ENCODE peak calls at places on chromosomes 5 and 9, in four cellular contexts. One of them, this sample, is unnamed.

GRCh38 chr5:180470966-180471582 is 23.1 kb upstream of the CNOT6 start:
- DNase-seq in transverse colon: peak
- DNase-seq in spleen: peak
- DNase-seq in HCT116: peak
- DNase-seq in this sample: no peak

GRCh38 chr5:115995351-115995750 is 33.1 kb downstream of the LVRN start:
- DNase-seq in transverse colon: no peak
- DNase-seq in spleen: no peak
- DNase-seq in HCT116: no peak
- DNase-seq in this sample: no peak

GRCh38 chr5:170302729-170303501 is 5.3 kb upstream of the LCP2 start:
- DNase-seq in HCT116: no peak
- DNase-seq in spleen: peak
- DNase-seq in transverse colon: no peak
- DNase-seq in this sample: peak

GRCh38 chr5:15440434-15440833 is 59.5 kb upstream of the FBXL7 start:
- DNase-seq in transverse colon: no peak
- DNase-seq in spleen: no peak
- DNase-seq in HCT116: no peak
- DNase-seq in this sample: no peak

GRCh38 chr5:76074487-76074886 is 8.7 kb upstream of the SV2C start:
- DNase-seq in transverse colon: peak
- DNase-seq in HCT116: no peak
- DNase-seq in spleen: no peak
- DNase-seq in this sample: no peak

GRCh38 chr5:7540806-7541205 is 144.9 kb downstream of the ADCY2 start:
- DNase-seq in transverse colon: no peak
- DNase-seq in spleen: no peak
- DNase-seq in HCT116: no peak
- DNase-seq in this sample: no peak

GRCh38 chr5:176859916-176860315 is 39.2 kb downstream of the HK3 start:
- DNase-seq in transverse colon: no peak
- DNase-seq in spleen: no peak
- DNase-seq in HCT116: no peak
- DNase-seq in this sample: no peak

GRCh38 chr9:130453487-130453886 is 8.7 kb downstream of the ASS1 start:
- DNase-seq in transverse colon: peak
- DNase-seq in spleen: no peak
- DNase-seq in HCT116: no peak
- DNase-seq in this sample: no peak

GRCh38 chr5:118459490-118459889 is 528.9 kb downstream of the DTWD2 start:
- DNase-seq in spleen: no peak
- DNase-seq in HCT116: no peak
- DNase-seq in transverse colon: no peak
- DNase-seq in this sample: no peak

GRCh38 chr9:78811562-78812276 is 514.8 kb downstream of the PSAT1 start:
- DNase-seq in HCT116: no peak
- DNase-seq in spleen: no peak
- DNase-seq in transverse colon: no peak
- DNase-seq in this sample: no peak

GRCh38 chr9:87973791-87974292 is 491 bp downstream of the CDK20 start:
- DNase-seq in transverse colon: no peak
- DNase-seq in spleen: no peak
- DNase-seq in HCT116: no peak
- DNase-seq in this sample: no peak

GRCh38 chr5:174608631-174609097 is 115.7 kb upstream of the MSX2 start:
- DNase-seq in HCT116: peak
- DNase-seq in spleen: peak
- DNase-seq in transverse colon: peak
- DNase-seq in this sample: no peak

GRCh38 chr9:80504525-80505235 is 932.9 kb downstream of the TLE4 start:
- DNase-seq in transverse colon: no peak
- DNase-seq in HCT116: no peak
- DNase-seq in spleen: no peak
- DNase-seq in this sample: no peak

GRCh38 chr9:33921967-33922895 is 105.3 kb downstream of the UBE2R2 start:
- DNase-seq in spleen: peak
- DNase-seq in HCT116: peak
- DNase-seq in transverse colon: no peak
- DNase-seq in this sample: no peak

GRCh38 chr5:170632985-170633234 is 129.1 kb downstream of the KCNIP1 start:
- DNase-seq in transverse colon: peak
- DNase-seq in spleen: peak
- DNase-seq in HCT116: no peak
- DNase-seq in this sample: no peak

GRCh38 chr5:179130101-179130681 is 70.0 kb downstream of the ZNF354C start:
- DNase-seq in HCT116: no peak
- DNase-seq in transverse colon: no peak
- DNase-seq in spleen: peak
- DNase-seq in this sample: no peak

GRCh38 chr5:2240118-2240904 is 357.6 kb upstream of the IRX4 start:
- DNase-seq in spleen: no peak
- DNase-seq in HCT116: no peak
- DNase-seq in transverse colon: no peak
- DNase-seq in this sample: no peak

GRCh38 chr9:85212887-85213286 is 528.9 kb downstream of the AGTPBP1 start:
- DNase-seq in HCT116: peak
- DNase-seq in transverse colon: peak
- DNase-seq in spleen: no peak
- DNase-seq in this sample: no peak

GRCh38 chr5:95712347-95712958 is 18.7 kb upstream of the RHOBTB3 start:
- DNase-seq in HCT116: peak
- DNase-seq in transverse colon: no peak
- DNase-seq in spleen: no peak
- DNase-seq in this sample: no peak

GRCh38 chr5:90473321-90474234 is 993 bp downstream of the MBLAC2 start:
- DNase-seq in spleen: peak
- DNase-seq in transverse colon: peak
- DNase-seq in HCT116: no peak
- DNase-seq in this sample: no peak

GRCh38 chr9:136185596-136185995 is 19.3 kb downstream of the LHX3 start:
- DNase-seq in spleen: no peak
- DNase-seq in HCT116: no peak
- DNase-seq in transverse colon: no peak
- DNase-seq in this sample: no peak

GRCh38 chr5:31854181-31854624 is 215.3 kb downstream of the PDZD2 start:
- DNase-seq in HCT116: no peak
- DNase-seq in spleen: no peak
- DNase-seq in transverse colon: no peak
- DNase-seq in this sample: no peak

GRCh38 chr9:109799792-109800191 is 19.8 kb downstream of the PALM2AKAP2 start:
- DNase-seq in spleen: no peak
- DNase-seq in transverse colon: no peak
- DNase-seq in HCT116: no peak
- DNase-seq in this sample: no peak

GRCh38 chr9:125523681-125524080 is 183.3 kb downstream of the MAPKAP1 start:
- DNase-seq in transverse colon: no peak
- DNase-seq in HCT116: no peak
- DNase-seq in spleen: no peak
- DNase-seq in this sample: no peak

GRCh38 chr9:136050706-136051567 is 44.2 kb downstream of the NACC2 start:
- DNase-seq in spleen: no peak
- DNase-seq in transverse colon: no peak
- DNase-seq in HCT116: no peak
- DNase-seq in this sample: no peak

GRCh38 chr9:23447166-23447565 is 378.9 kb downstream of the ELAVL2 start:
- DNase-seq in HCT116: no peak
- DNase-seq in spleen: no peak
- DNase-seq in transverse colon: no peak
- DNase-seq in this sample: no peak

GRCh38 chr5:119527346-119527745 is 75.0 kb downstream of the HSD17B4 start:
- DNase-seq in spleen: no peak
- DNase-seq in transverse colon: no peak
- DNase-seq in HCT116: no peak
- DNase-seq in this sample: no peak

GRCh38 chr5:82991678-82992323 is 85.4 kb downstream of the TMEM167A start:
- DNase-seq in spleen: no peak
- DNase-seq in HCT116: no peak
- DNase-seq in transverse colon: no peak
- DNase-seq in this sample: no peak

GRCh38 chr9:121434946-121435345 is 64.7 kb downstream of the GGTA1 start:
- DNase-seq in HCT116: no peak
- DNase-seq in spleen: no peak
- DNase-seq in transverse colon: no peak
- DNase-seq in this sample: no peak

GRCh38 chr5:42655982-42656660 is 100.5 kb upstream of the CCDC152 start:
- DNase-seq in HCT116: no peak
- DNase-seq in transverse colon: no peak
- DNase-seq in spleen: no peak
- DNase-seq in this sample: no peak

GRCh38 chr5:14395411-14395810 is 186.2 kb upstream of the OTULINL start:
- DNase-seq in spleen: no peak
- DNase-seq in transverse colon: no peak
- DNase-seq in HCT116: no peak
- DNase-seq in this sample: no peak

GRCh38 chr9:36102742-36103495 is 33.6 kb upstream of the GLIPR2 start:
- DNase-seq in spleen: peak
- DNase-seq in transverse colon: peak
- DNase-seq in HCT116: peak
- DNase-seq in this sample: no peak

GRCh38 chr5:77892061-77893010 is 116.2 kb upstream of the TBCA start:
- DNase-seq in HCT116: no peak
- DNase-seq in spleen: no peak
- DNase-seq in transverse colon: no peak
- DNase-seq in this sample: no peak

GRCh38 chr5:124742983-124743533 is 3.4 kb downstream of the ZNF608 start:
- DNase-seq in spleen: no peak
- DNase-seq in transverse colon: peak
- DNase-seq in HCT116: peak
- DNase-seq in this sample: no peak

GRCh38 chr5:67065237-67065636 is 131.4 kb downstream of the CD180 start:
- DNase-seq in spleen: no peak
- DNase-seq in transverse colon: no peak
- DNase-seq in HCT116: no peak
- DNase-seq in this sample: no peak

DNA sequence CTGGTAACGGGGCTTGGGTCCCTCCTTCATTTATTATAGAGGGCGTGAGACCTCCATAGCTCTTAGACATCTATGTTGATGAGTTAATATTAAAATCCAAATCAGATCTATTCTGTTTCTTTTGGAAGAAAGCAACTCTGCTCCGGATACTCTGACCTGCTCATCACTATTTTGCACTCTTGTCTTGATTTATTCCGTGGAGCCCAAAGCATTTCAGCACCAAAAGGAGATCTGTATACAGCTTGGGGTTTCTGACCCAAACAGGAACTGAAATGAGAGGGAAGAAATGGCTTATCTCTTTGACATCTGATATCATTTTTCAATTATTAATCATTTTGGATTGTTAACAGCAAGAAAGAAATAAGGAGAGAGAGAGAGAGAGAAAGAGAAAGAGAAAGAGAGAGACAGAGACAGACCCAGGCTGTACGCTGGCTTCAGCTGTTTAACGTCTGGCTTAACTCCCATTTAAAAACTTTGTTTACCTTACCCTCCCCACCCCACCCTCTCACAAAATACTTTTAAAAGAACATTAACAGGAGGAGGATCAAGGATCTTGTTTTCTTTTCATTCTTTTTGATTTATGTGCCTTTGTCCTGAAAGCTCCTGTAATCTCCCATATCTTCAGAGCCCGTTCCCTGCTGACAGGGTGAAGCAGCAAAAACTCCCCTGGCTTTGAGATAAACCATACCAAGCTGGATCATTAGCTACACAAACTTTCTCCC is 231.4 kb upstream of the TUT7 start:
- DNase-seq in transverse colon: no peak
- DNase-seq in spleen: no peak
- DNase-seq in HCT116: no peak
- DNase-seq in this sample: no peak
- TF ChIP-seq POLR2AphosphoS5 in transverse colon: no peak
- TF ChIP-seq POLR2AphosphoS5 in spleen: no peak
- TF ChIP-seq POLR2AphosphoS5 in HCT116: no peak
- TF ChIP-seq POLR2AphosphoS5 in this sample: no peak

GRCh38 chr5:157215826-157216167 is 35.2 kb downstream of the ITK start:
- DNase-seq in transverse colon: no peak
- DNase-seq in spleen: no peak
- DNase-seq in HCT116: no peak
- DNase-seq in this sample: no peak

GRCh38 chr5:157217289-157218024 is 36.8 kb downstream of the ITK start:
- DNase-seq in spleen: no peak
- DNase-seq in transverse colon: no peak
- DNase-seq in HCT116: no peak
- DNase-seq in this sample: no peak

GRCh38 chr5:157216395-157217142 is 35.9 kb downstream of the ITK start:
- DNase-seq in transverse colon: no peak
- DNase-seq in HCT116: no peak
- DNase-seq in spleen: no peak
- DNase-seq in this sample: no peak

GRCh38 chr5:157222506-157223230 is 42.0 kb downstream of the ITK start:
- DNase-seq in transverse colon: no peak
- DNase-seq in HCT116: no peak
- DNase-seq in spleen: no peak
- DNase-seq in this sample: no peak

GRCh38 chr5:157219491-157220271 is 39.0 kb downstream of the ITK start:
- DNase-seq in spleen: no peak
- DNase-seq in HCT116: no peak
- DNase-seq in transverse colon: no peak
- DNase-seq in this sample: peak
- H3K27ac ChIP-seq in spleen: no peak
- H3K27ac ChIP-seq in HCT116: no peak
- H3K27ac ChIP-seq in transverse colon: no peak
- H3K27ac ChIP-seq in this sample: no peak

GRCh38 chr5:909086-909485 is 16.4 kb downstream of the TRIP13 start:
- DNase-seq in spleen: peak
- DNase-seq in transverse colon: no peak
- DNase-seq in HCT116: no peak
- DNase-seq in this sample: no peak
- TF ChIP-seq POLR2AphosphoS5 in spleen: no peak
- TF ChIP-seq POLR2AphosphoS5 in transverse colon: no peak
- TF ChIP-seq POLR2AphosphoS5 in HCT116: no peak
- TF ChIP-seq POLR2AphosphoS5 in this sample: no peak

DNA sequence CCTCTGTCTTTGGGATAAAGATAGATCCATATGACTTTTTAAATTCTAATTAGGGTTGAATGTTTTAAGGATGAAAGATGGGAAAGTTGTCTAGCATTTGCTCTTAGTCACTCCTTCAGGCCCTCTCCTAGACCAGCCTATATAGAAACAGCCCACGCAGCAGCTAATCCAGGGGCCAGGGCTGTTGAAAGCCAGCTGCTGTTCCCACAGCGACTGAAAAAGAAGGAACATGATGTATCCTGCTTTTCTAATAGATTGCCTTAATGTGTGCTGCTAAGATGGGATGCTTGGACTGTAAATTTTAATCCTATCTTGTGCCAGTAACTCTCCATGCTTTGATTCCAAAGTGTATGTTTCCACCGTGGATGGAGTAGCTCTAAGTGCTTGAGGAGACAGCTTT is 33.0 kb downstream of the SLC36A1 start:
- DNase-seq in spleen: no peak
- DNase-seq in transverse colon: peak
- DNase-seq in HCT116: no peak
- DNase-seq in this sample: no peak
- H3K27ac ChIP-seq in spleen: peak
- H3K27ac ChIP-seq in transverse colon: peak
- H3K27ac ChIP-seq in HCT116: no peak
- H3K27ac ChIP-seq in this sample: no peak

GRCh38 chr5:173016621-173017046 is 33.1 kb downstream of the ATP6V0E1 start:
- DNase-seq in HCT116: peak
- DNase-seq in spleen: no peak
- DNase-seq in transverse colon: no peak
- DNase-seq in this sample: no peak
- TF ChIP-seq POLR2AphosphoS5 in HCT116: no peak
- TF ChIP-seq POLR2AphosphoS5 in spleen: no peak
- TF ChIP-seq POLR2AphosphoS5 in transverse colon: no peak
- TF ChIP-seq POLR2AphosphoS5 in this sample: no peak

This sample was measured in vagina.